ENCODE peak calls at places on chromosomes 11 and 22, in six cellular contexts. S, U, C, Z, B and Q are unnamed samples.

GRCh38 chr11:78798567-78799170 is 224.0 kb upstream of the NARS2 start:
- DNase-seq in C (peak), Z (peak), B (peak), S (peak), U (peak), Q (peak)

GRCh38 chr11:65041206-65042035 is at the start of gene SAC3D1:
- DNase-seq in C (no peak), B (peak), S (no peak), U (no peak), Z (no peak), Q (peak)

GRCh38 chr11:70500076-70500847 is 101.9 kb downstream of the CTTN start:
- DNase-seq in B (no peak), C (no peak), Z (no peak), S (peak), U (no peak), Q (no peak)

GRCh38 chr11:75245356-75246005 is 4.9 kb downstream of the TPBGL start:
- DNase-seq in U (no peak), B (no peak), S (peak), C (no peak), Z (no peak), Q (no peak)

GRCh38 chr11:68270334-68271022 is 1.3 kb downstream of the C11orf24 start:
- DNase-seq in U (no peak), C (no peak), S (no peak), B (no peak), Z (no peak), Q (no peak)

GRCh38 chr11:73158356-73159051 is 16.4 kb upstream of the FCHSD2 start:
- DNase-seq in Z (no peak), C (peak), B (peak), U (peak), S (peak), Q (peak)

GRCh38 chr11:2074266-2074825 is 64.8 kb downstream of the IGF2 start:
- DNase-seq in S (no peak), U (no peak), C (no peak), B (no peak), Z (no peak), Q (no peak)

GRCh38 chr11:60367009-60367408 is 11.3 kb upstream of the MS4A7 start:
- DNase-seq in S (no peak), Z (no peak), C (no peak), U (no peak), B (no peak), Q (no peak)

GRCh38 chr22:33850724-33851123 is 69.6 kb downstream of the LARGE1 start:
- DNase-seq in B (no peak), U (no peak), C (no peak), S (no peak), Z (no peak), Q (no peak)

GRCh38 chr11:36073411-36074203 is 129.7 kb downstream of the LDLRAD3 start:
- DNase-seq in B (peak), U (peak), C (peak), S (no peak), Z (no peak), Q (peak)

GRCh38 chr11:78838417-78838816 is 263.8 kb upstream of the NARS2 start:
- DNase-seq in U (no peak), B (no peak), C (no peak), S (no peak), Z (no peak), Q (no peak)

GRCh38 chr11:8063319-8063718 is 17.7 kb upstream of the TUB start:
- DNase-seq in S (no peak), B (no peak), Z (no peak), U (peak), C (peak), Q (peak)

GRCh38 chr11:833114-833791 is 501 bp downstream of the CD151 start:
- DNase-seq in C (peak), U (no peak), B (no peak), S (peak), Z (no peak), Q (peak)

GRCh38 chr11:121318848-121319834 is 26.6 kb downstream of the SC5D start:
- DNase-seq in B (peak), U (peak), C (peak), Z (no peak), S (no peak), Q (peak)

GRCh38 chr11:121328213-121328966 is 35.8 kb downstream of the SC5D start:
- DNase-seq in B (no peak), C (no peak), S (no peak), Z (no peak), U (no peak), Q (no peak)

GRCh38 chr11:121326230-121326629 is 33.7 kb downstream of the SC5D start:
- DNase-seq in S (no peak), C (no peak), B (no peak), Z (no peak), U (no peak), Q (no peak)

GRCh38 chr11:121321614-121322243 is 29.2 kb downstream of the SC5D start:
- DNase-seq in U (peak), B (peak), Z (no peak), S (no peak), C (peak), Q (peak)

DNA sequence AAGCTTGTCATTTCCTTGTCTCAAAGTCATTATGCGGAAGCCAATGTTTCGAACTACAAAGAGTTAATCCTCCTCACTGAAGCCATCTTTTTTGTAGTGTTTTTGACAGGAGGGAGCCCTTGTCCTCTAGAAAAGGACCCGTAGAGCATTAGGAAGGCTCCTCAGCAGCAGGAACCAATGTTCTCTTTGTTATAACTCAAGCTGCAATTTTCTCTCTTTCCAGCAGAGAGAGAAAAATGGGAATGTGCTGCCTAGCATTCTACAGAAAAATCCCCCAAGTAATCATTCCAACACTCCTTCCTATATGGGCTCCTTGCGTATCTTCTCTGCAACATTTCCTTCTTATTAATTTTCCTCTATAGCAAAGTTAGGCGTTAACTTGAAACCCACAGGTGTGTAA is 30.6 kb downstream of the SC5D start:
- DNase-seq in S (no peak), B (no peak), U (no peak), C (no peak), Z (no peak), Q (no peak)
- TF ChIP-seq CTCF in S (no peak), B (no peak), U (no peak), C (no peak), Z (no peak), Q (peak)

DNA sequence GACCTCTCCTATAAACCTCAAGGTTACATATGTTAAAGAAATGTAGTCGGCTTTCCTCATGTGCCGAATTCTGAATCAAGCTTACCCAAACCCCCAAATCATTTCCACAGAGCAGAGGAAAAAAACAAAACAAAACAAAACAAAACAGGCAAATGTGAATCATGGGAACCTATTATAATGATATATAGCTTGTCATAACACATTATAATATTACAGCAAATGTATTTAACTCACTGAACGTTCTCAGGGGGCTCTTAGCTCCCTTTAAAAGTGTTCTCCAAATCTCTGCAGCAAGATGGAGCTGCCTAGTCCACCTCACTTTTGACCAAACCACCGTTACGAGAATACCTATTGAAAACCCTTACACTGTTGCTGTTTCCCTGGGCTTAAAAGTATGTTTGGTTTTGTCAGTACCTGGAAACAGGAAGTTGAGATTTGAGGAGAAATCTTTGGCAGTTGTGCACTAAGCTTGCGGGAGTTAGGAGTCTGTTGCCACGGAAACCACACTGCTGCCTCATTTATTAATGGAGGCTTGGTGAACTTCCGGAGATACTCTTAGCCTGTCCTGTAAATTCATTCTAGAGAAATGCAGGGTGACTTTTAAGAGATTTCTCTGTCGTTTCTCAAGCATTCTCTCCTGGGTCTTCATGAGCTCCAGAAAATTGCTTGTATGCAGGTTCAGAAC is 167.0 kb upstream of the RASSF10 start:
- DNase-seq in U (peak), B (peak), Z (no peak), C (peak), S (no peak), Q (peak)
- H3K4me3 ChIP-seq in U (no peak), B (no peak), Z (no peak), C (no peak), S (no peak), Q (peak)

GRCh38 chr11:122199661-122200060 is 83.6 kb upstream of the BLID start:
- DNase-seq in C (peak), U (peak), Z (no peak), B (peak), S (no peak), Q (peak)
- TF ChIP-seq CTCF in C (no peak), U (no peak), Z (no peak), B (no peak), S (no peak), Q (no peak)

GRCh38 chr11:118922745-118923627 is 2.7 kb downstream of the BCL9L start:
- DNase-seq in U (no peak), Z (no peak), B (no peak), C (no peak), S (peak), Q (no peak)
- H3K4me3 ChIP-seq in U (peak), Z (peak), B (peak), C (peak), S (peak), Q (peak)

DNA sequence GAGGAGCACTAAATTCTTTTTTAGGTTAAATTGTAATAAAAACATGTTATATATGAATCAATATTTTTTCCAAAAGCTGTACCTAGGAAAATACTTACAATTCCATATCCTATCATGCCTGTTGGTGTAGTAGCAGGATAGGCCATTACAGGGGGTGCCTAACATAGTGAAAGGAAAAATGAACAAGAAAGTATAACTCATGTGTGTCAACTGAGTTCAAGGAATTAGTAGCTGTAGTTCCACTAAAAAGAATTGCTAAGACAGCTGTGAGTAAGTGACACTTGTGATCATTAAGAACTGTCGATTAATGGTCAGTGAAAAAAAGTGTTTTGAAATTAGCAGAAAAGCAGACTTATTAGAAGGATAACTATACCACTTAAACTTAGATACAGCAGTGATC is 92.4 kb downstream of the PICALM start:
- DNase-seq in S (no peak), B (no peak), C (no peak), U (no peak), Z (no peak), Q (no peak)
- TF ChIP-seq CTCF in S (no peak), B (no peak), C (no peak), U (no peak), Z (no peak), Q (no peak)

DNA sequence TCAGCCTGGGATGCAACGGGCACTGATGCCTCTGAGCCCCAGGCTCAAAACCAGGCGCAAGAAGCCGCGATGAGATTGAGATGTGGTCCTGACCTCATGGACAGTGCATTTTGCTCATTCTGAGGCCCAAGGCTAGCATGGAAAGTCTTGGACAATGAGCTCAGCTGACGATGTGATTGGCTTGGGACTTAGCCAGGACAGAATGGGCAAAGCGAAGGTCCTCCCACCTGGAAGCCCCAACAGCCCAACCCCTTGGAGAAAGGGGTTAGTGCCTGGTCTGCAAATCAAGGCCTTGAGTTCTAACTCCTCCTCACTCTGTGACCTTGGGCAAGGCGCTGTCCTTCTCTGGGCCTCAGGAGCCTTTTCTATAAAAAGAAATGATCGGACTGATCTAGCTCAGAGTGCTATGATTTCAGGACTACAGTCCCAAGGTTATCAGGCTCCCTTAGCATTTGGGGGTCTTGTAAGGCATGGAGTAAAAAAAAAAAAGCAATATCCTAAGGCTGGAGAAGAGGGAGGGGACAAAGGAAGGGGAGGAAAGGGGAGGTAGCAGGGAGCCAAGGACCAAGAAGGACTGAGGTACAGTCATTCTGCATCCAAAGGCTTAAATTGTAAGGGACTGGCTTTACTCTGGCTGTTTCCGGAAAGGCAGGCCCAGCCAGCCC is 2.7 kb downstream of the SLC43A3 start:
- DNase-seq in C (no peak), U (peak), B (no peak), S (no peak), Z (no peak), Q (no peak)
- H3K4me3 ChIP-seq in C (no peak), U (peak), B (no peak), S (no peak), Z (no peak), Q (peak)

DNA sequence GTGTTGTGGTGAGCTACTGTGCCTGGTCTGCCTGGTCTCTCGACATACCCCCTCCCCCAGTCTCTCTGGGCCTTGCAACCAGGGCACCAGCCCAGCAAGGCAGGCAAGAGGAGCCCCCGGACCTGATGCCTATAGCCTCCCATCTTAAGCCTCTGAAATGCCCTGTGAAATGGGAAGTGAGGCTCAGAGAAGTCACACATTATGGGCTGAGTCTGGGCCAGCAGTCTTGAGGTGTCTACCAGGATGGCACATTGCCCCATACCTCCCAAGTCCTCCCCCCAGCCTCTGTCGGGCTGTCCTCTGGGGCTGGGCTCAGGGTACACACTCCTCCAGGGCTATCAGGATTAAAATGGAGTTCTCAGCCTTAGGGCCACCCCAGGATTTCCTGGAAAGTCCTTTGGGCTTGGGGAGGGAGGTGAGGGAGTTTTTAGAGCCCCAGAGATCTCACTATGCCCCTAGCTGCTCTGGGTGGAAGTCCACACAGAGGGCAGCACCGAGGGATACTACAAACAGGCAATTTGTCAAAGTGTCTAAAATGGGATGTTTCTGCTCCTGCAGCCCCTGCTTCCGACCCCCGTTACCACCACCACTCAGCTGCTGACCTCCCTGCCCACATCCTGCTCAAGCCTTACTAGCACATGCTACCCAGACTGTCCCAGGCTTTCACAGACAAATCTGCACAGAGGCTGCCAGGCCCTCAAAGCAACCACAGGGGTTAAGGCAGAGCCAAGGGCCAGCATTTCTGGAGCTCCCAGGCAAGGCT is 3.1 kb upstream of the SH3BP1 start:
- DNase-seq in C (peak), S (peak), Z (no peak), B (peak), U (peak), Q (peak)
- TF ChIP-seq CTCF in C (peak), S (peak), Z (no peak), B (peak), U (peak), Q (peak)